ENCODE peak calls at places on chromosomes 12 and 14, in six cellular contexts. L is amygdala; M is stimulated activated CD4-positive, alpha-beta T cell treated with anti-CD3 and anti-CD28 coated beads, Interleukin-2, amount 100 ng/mL, for 24 hours; H is HEK293T; N is fibroblast of the aortic adventitia; G is neural crest cell. T is an unnamed sample.

GRCh38 chr14:94049625-94050023 is 23.5 kb downstream of the OTUB2 start:
- DNase-seq in M (no peak), L (no peak), N (no peak), H (no peak), G (no peak), T (no peak)

GRCh38 chr14:69331206-69331605 is 66.9 kb downstream of the ERH start:
- DNase-seq in H (no peak), G (no peak), M (no peak), N (no peak), L (no peak), T (no peak)

GRCh38 chr14:88310457-88310856 is 12.6 kb downstream of the KCNK10 start:
- DNase-seq in H (no peak), L (no peak), N (no peak), G (no peak), M (no peak), T (no peak)

GRCh38 chr12:77571127-77571526 is 259.6 kb upstream of the NAV3 start:
- DNase-seq in L (no peak), M (no peak), H (peak; percentile 11), N (no peak), G (no peak), T (no peak)

GRCh38 chr12:51328587-51328986 is 4.6 kb upstream of the BIN2 start:
- DNase-seq in M (no peak), L (no peak), G (no peak), N (no peak), H (no peak), T (no peak)

GRCh38 chr14:90053044-90053443 is 8.8 kb upstream of the KCNK13 start:
- DNase-seq in G (no peak), M (no peak), H (no peak), N (peak; percentile 16), L (no peak), T (no peak)

GRCh38 chr14:99393059-99393655 is 87.5 kb downstream of the SETD3 start:
- DNase-seq in L (no peak), H (peak; percentile 68), G (peak; percentile 42), M (peak; percentile 45), N (peak; percentile 31), T (peak; percentile 45)

GRCh38 chr14:72686101-72686500 is 207.8 kb downstream of the DPF3 start:
- DNase-seq in M (no peak), N (no peak), H (no peak), G (no peak), L (no peak), T (no peak)

GRCh38 chr12:52084491-52085231 is 5.2 kb downstream of the SMIM41 start:
- DNase-seq in N (no peak), M (no peak), H (no peak), L (no peak), G (no peak), T (no peak)

GRCh38 chr12:114123108-114123507 is 157.0 kb upstream of the RBM19 start:
- DNase-seq in L (no peak), H (no peak), M (no peak), G (no peak), N (no peak), T (no peak)

GRCh38 chr12:65663097-65663496 is 161.2 kb upstream of the HMGA2 start:
- DNase-seq in H (no peak), N (no peak), M (no peak), L (no peak), G (no peak), T (no peak)

GRCh38 chr12:114274131-114274530 is 131.8 kb downstream of the TBX5 start:
- DNase-seq in G (no peak), N (peak; percentile 42), L (no peak), M (no peak), H (no peak), T (no peak)